ENCODE peak calls at places on chromosomes 13 and 19, in seven cellular contexts. T is IMR-90, B is trophoblast cell, Z is H1, G is neuronal stem cell, D is mesendoderm, N is mesenchymal stem cell. Y is an unnamed sample.
A peak's percentile ranks its signal among the peaks of the same experiment; 100 is the strongest.

GRCh38 chr13:30847697-30848307 is 58.3 kb upstream of the MEDAG start:
- DNase-seq in Z (no peak), T (peak; percentile 99), N (peak; percentile 100), G (no peak), D (no peak), B (no peak), Y (no peak)

GRCh38 chr19:1364070-1364719 is 19.5 kb upstream of the NDUFS7 start:
- DNase-seq in G (no peak), D (no peak), N (peak; percentile 22), T (peak; percentile 20), Z (no peak), B (no peak), Y (no peak)

GRCh38 chr13:60441761-60442160 is 44.7 kb downstream of the TDRD3 start:
- DNase-seq in G (no peak), D (no peak), N (no peak), Z (no peak), T (no peak), B (no peak), Y (no peak)

GRCh38 chr13:49240017-49240416 is 7.7 kb upstream of the CDADC1 start:
- DNase-seq in N (peak; percentile 41), D (peak; percentile 39), G (no peak), Z (no peak), T (peak; percentile 46), B (peak; percentile 81), Y (no peak)

GRCh38 chr19:50842130-50842529 is 8.8 kb upstream of the KLK15 start:
- DNase-seq in T (no peak), Z (no peak), N (no peak), B (no peak), G (no peak), D (no peak), Y (no peak)

GRCh38 chr19:2491130-2491801 is 15.3 kb downstream of the GADD45B start:
- DNase-seq in Z (no peak), T (peak; percentile 84), N (peak; percentile 84), B (peak; percentile 78), G (no peak), D (no peak), Y (no peak)

GRCh38 chr13:112134150-112135075 is 67.5 kb downstream of the SOX1 start:
- DNase-seq in G (no peak), D (no peak), N (no peak), T (no peak), Z (no peak), B (no peak), Y (no peak)

GRCh38 chr19:18091217-18091608 is 4.5 kb upstream of the IL12RB1 start:
- DNase-seq in B (no peak), T (no peak), N (no peak), Z (no peak), G (no peak), D (no peak), Y (no peak)

GRCh38 chr13:113815151-113816058 is 48.5 kb downstream of the GAS6 start:
- DNase-seq in N (peak; percentile 11), G (no peak), B (peak; percentile 13), T (no peak), Z (no peak), D (no peak), Y (no peak)

GRCh38 chr13:60788156-60788829 is 391.3 kb downstream of the TDRD3 start:
- DNase-seq in D (peak; percentile 6), G (no peak), T (no peak), Z (no peak), B (no peak), N (peak; percentile 4), Y (no peak)

GRCh38 chr19:1987197-1988187 is 28.0 kb downstream of the BTBD2 start:
- DNase-seq in N (no peak), B (no peak), T (no peak), G (no peak), Z (no peak), D (peak; percentile 15), Y (peak; percentile 31)

GRCh38 chr19:46031781-46032596 is 8.8 kb downstream of the IGFL4 start:
- DNase-seq in Z (no peak), G (no peak), T (no peak), N (no peak), D (no peak), B (no peak), Y (no peak)
- H3K18ac ChIP-seq in Z (no peak overlapping the region), G (peak overlapping the region; percentile 91), T (no peak overlapping the region), N (no peak overlapping the region), D (no peak overlapping the region), B (no peak overlapping the region), Y (no peak overlapping the region)

GRCh38 chr19:33863436-33863835 is 66.8 kb downstream of the KCTD15 start:
- DNase-seq in N (no peak), T (no peak), D (no peak), B (no peak), G (no peak), Z (no peak), Y (no peak)
- H3K4me2 ChIP-seq in N (no peak overlapping the region), T (no peak overlapping the region), D (no peak overlapping the region), B (no peak overlapping the region), G (no peak overlapping the region), Z (no peak overlapping the region), Y (no peak overlapping the region)

DNA sequence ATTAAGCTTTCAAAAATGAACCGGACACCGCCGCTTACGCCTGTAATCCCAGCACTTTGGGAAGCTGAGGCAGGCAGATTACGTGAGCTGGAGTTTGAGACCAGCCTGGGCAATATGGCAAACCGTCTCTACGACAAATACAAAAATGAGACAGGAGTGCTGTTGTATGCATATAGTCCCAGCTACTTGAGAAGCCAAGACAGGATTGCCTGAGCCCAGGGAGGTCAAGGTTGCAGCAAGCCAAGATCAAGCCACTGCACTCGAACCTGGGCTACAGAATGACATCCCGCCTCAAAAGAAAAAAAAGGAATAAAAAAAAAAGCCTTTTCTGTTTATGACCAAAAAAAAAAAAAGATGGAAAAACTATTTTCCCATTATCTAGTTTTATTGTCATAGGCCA is 96.4 kb downstream of the RBM26 start:
- DNase-seq in N (no peak), Z (no peak), D (no peak), T (no peak), G (no peak), B (no peak), Y (no peak)
- H3K18ac ChIP-seq in N (no peak overlapping the region), Z (no peak overlapping the region), D (no peak overlapping the region), T (no peak overlapping the region), G (no peak overlapping the region), B (no peak overlapping the region), Y (no peak overlapping the region)

GRCh38 chr13:74674701-74675100 is 540.5 kb upstream of the KLF12 start:
- DNase-seq in T (no peak), N (no peak), Z (no peak), D (no peak), G (no peak), B (no peak), Y (no peak)

GRCh38 chr13:74678308-74678958 is 544.2 kb upstream of the KLF12 start:
- DNase-seq in B (no peak), G (no peak), T (no peak), D (no peak), N (peak; percentile 10), Z (no peak), Y (no peak)

DNA sequence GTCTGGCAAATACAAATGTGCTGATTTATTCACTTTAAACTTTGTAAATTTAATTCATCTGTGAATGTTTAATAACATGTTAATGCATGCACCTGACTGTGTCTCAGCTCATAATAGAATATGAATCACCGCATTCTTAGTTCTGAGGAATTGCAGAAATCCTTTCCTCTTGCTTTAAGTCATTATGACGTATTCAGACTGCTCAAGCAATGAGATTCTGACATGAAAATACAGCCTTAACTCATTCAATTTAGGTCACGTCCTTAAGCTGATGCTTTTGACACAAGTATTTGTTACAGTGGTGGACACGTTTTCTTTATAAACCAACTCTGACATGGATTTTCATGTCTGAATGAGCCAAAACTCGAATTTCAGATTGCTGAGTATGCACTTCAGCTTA is 541.0 kb upstream of the KLF12 start:
- DNase-seq in B (peak; percentile 23), Z (no peak), D (no peak), N (no peak), T (peak; percentile 28), G (no peak), Y (no peak)
- H3K4me2 ChIP-seq in B (no peak overlapping the region), Z (no peak overlapping the region), D (no peak overlapping the region), N (no peak overlapping the region), T (no peak overlapping the region), G (no peak overlapping the region), Y (no peak overlapping the region)

GRCh38 chr19:13121551-13122274 is 3.6 kb downstream of the NACC1 start:
- DNase-seq in T (no peak), D (no peak), G (no peak), N (no peak), B (no peak), Z (no peak), Y (no peak)
- H3K18ac ChIP-seq in T (no peak overlapping the region), D (no peak overlapping the region), G (no peak overlapping the region), N (no peak overlapping the region), B (no peak overlapping the region), Z (peak overlapping the region; percentile 48), Y (no peak overlapping the region)

GRCh38 chr13:73369095-73369494 is 310.3 kb downstream of the KLF5 start:
- DNase-seq in T (no peak), N (no peak), D (no peak), B (no peak), G (no peak), Z (no peak), Y (no peak)

GRCh38 chr13:73367886-73368285 is 309.1 kb downstream of the KLF5 start:
- DNase-seq in G (no peak), B (no peak), N (no peak), D (no peak), Z (no peak), T (no peak), Y (no peak)

GRCh38 chr13:73366241-73366640 is 307.4 kb downstream of the KLF5 start:
- DNase-seq in N (no peak), Z (no peak), G (no peak), B (no peak), T (no peak), D (no peak), Y (no peak)

GRCh38 chr13:73370066-73370465 is 311.3 kb downstream of the KLF5 start:
- DNase-seq in D (no peak), B (peak; percentile 68), N (no peak), T (no peak), G (no peak), Z (no peak), Y (no peak)

DNA sequence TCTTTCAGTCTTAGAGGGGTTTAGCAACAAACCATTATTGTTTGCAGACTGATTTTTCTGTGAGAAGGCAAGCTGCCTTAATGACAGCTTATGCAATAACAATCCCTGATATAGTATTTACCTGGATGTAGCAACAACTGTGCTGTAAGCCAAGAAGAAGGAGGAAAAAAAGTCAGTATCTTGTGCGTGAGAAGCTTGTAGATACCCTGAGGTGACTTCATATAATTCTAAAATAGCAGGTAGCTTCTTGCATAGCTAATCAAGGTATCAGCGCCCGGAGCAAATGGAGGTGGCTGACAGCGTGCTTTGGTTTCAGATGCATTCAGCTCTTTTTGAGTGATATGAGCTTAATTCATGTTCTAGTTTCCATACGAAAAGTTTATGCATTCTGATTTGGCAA is 309.8 kb downstream of the KLF5 start:
- DNase-seq in Z (no peak), B (peak; percentile 92), N (no peak), D (no peak), T (no peak), G (no peak), Y (no peak)
- H3K4me2 ChIP-seq in Z (no peak overlapping the region), B (no peak overlapping the region), N (no peak overlapping the region), D (no peak overlapping the region), T (no peak overlapping the region), G (no peak overlapping the region), Y (no peak overlapping the region)

GRCh38 chr13:72527333-72527732 is 200.1 kb downstream of the MZT1 start:
- DNase-seq in D (no peak), Z (no peak), T (no peak), N (no peak), B (no peak), G (no peak), Y (no peak)

GRCh38 chr13:72535076-72535475 is 192.4 kb downstream of the MZT1 start:
- DNase-seq in B (no peak), Z (no peak), N (no peak), T (no peak), G (no peak), D (no peak), Y (no peak)

GRCh38 chr13:72530471-72530870 is 197.0 kb downstream of the MZT1 start:
- DNase-seq in Z (no peak), B (no peak), N (no peak), D (no peak), T (peak; percentile 4), G (no peak), Y (no peak)
- H3K18ac ChIP-seq in Z (no peak overlapping the region), B (no peak overlapping the region), N (no peak overlapping the region), D (no peak overlapping the region), T (no peak overlapping the region), G (no peak overlapping the region), Y (no peak overlapping the region)

Y was measured in H9.